ENCODE peak calls at places on chromosomes 16 and 17, in eight cellular contexts. One of them, this sample, is unnamed.

GRCh38 chr17:16986391-16986790 is 14.5 kb upstream of the TNFRSF13B start:
- DNase-seq in activated CD4-positive, alpha-beta T cell treated with anti-CD3 and anti-CD28 coated beads, Interleukin-2, amount 50 U/mL, for 1 hour: no peak
- DNase-seq in glutamatergic neuron: no peak
- DNase-seq in amniotic stem cell: no peak
- DNase-seq in stimulated activated CD4-positive, alpha-beta T cell treated with anti-CD3 and anti-CD28 coated beads, Interleukin-1b, Interleukin-23, amount 100 ng/mL, for 24 hours: no peak
- DNase-seq in hippocampal formation: no peak
- DNase-seq in NCI-H1694: no peak
- DNase-seq in aorta: no peak
- DNase-seq in this sample: no peak

GRCh38 chr17:11404877-11405276 is 163.9 kb downstream of the SHISA6 start:
- DNase-seq in glutamatergic neuron: no peak
- DNase-seq in NCI-H1694: no peak
- DNase-seq in aorta: no peak
- DNase-seq in stimulated activated CD4-positive, alpha-beta T cell treated with anti-CD3 and anti-CD28 coated beads, Interleukin-1b, Interleukin-23, amount 100 ng/mL, for 24 hours: no peak
- DNase-seq in activated CD4-positive, alpha-beta T cell treated with anti-CD3 and anti-CD28 coated beads, Interleukin-2, amount 50 U/mL, for 1 hour: no peak
- DNase-seq in hippocampal formation: no peak
- DNase-seq in amniotic stem cell: no peak
- DNase-seq in this sample: no peak

GRCh38 chr16:10828851-10829331 is 10.3 kb upstream of the TVP23A start:
- DNase-seq in aorta: peak; percentile 98
- DNase-seq in activated CD4-positive, alpha-beta T cell treated with anti-CD3 and anti-CD28 coated beads, Interleukin-2, amount 50 U/mL, for 1 hour: no peak
- DNase-seq in hippocampal formation: peak; percentile 78
- DNase-seq in stimulated activated CD4-positive, alpha-beta T cell treated with anti-CD3 and anti-CD28 coated beads, Interleukin-1b, Interleukin-23, amount 100 ng/mL, for 24 hours: no peak
- DNase-seq in glutamatergic neuron: no peak
- DNase-seq in NCI-H1694: peak; percentile 45
- DNase-seq in amniotic stem cell: peak; percentile 22
- DNase-seq in this sample: no peak

GRCh38 chr17:45935197-45935709 is 40.9 kb downstream of the MAPT start:
- DNase-seq in glutamatergic neuron: no peak
- DNase-seq in amniotic stem cell: no peak
- DNase-seq in hippocampal formation: no peak
- DNase-seq in activated CD4-positive, alpha-beta T cell treated with anti-CD3 and anti-CD28 coated beads, Interleukin-2, amount 50 U/mL, for 1 hour: no peak
- DNase-seq in NCI-H1694: no peak
- DNase-seq in stimulated activated CD4-positive, alpha-beta T cell treated with anti-CD3 and anti-CD28 coated beads, Interleukin-1b, Interleukin-23, amount 100 ng/mL, for 24 hours: no peak
- DNase-seq in aorta: no peak
- DNase-seq in this sample: no peak

GRCh38 chr17:19304209-19304608 is 58.3 kb downstream of the B9D1 start:
- DNase-seq in stimulated activated CD4-positive, alpha-beta T cell treated with anti-CD3 and anti-CD28 coated beads, Interleukin-1b, Interleukin-23, amount 100 ng/mL, for 24 hours: no peak
- DNase-seq in hippocampal formation: no peak
- DNase-seq in aorta: peak; percentile 74
- DNase-seq in NCI-H1694: no peak
- DNase-seq in glutamatergic neuron: no peak
- DNase-seq in amniotic stem cell: no peak
- DNase-seq in activated CD4-positive, alpha-beta T cell treated with anti-CD3 and anti-CD28 coated beads, Interleukin-2, amount 50 U/mL, for 1 hour: no peak
- DNase-seq in this sample: no peak

GRCh38 chr17:44921122-44921882 is 6.0 kb upstream of the GFAP start:
- DNase-seq in glutamatergic neuron: peak; percentile 48
- DNase-seq in activated CD4-positive, alpha-beta T cell treated with anti-CD3 and anti-CD28 coated beads, Interleukin-2, amount 50 U/mL, for 1 hour: no peak
- DNase-seq in amniotic stem cell: no peak
- DNase-seq in NCI-H1694: peak; percentile 55
- DNase-seq in hippocampal formation: no peak
- DNase-seq in aorta: peak; percentile 62
- DNase-seq in stimulated activated CD4-positive, alpha-beta T cell treated with anti-CD3 and anti-CD28 coated beads, Interleukin-1b, Interleukin-23, amount 100 ng/mL, for 24 hours: no peak
- DNase-seq in this sample: no peak

GRCh38 chr16:68902376-68903345 is 59.3 kb downstream of the TANGO6 start:
- DNase-seq in activated CD4-positive, alpha-beta T cell treated with anti-CD3 and anti-CD28 coated beads, Interleukin-2, amount 50 U/mL, for 1 hour: no peak
- DNase-seq in glutamatergic neuron: peak; percentile 37
- DNase-seq in amniotic stem cell: peak; percentile 21
- DNase-seq in stimulated activated CD4-positive, alpha-beta T cell treated with anti-CD3 and anti-CD28 coated beads, Interleukin-1b, Interleukin-23, amount 100 ng/mL, for 24 hours: no peak
- DNase-seq in hippocampal formation: peak; percentile 33
- DNase-seq in NCI-H1694: peak; percentile 63
- DNase-seq in aorta: no peak
- DNase-seq in this sample: no peak

GRCh38 chr17:8887834-8888703 is 20.6 kb upstream of the PIK3R6 start:
- DNase-seq in glutamatergic neuron: peak; percentile 51
- DNase-seq in stimulated activated CD4-positive, alpha-beta T cell treated with anti-CD3 and anti-CD28 coated beads, Interleukin-1b, Interleukin-23, amount 100 ng/mL, for 24 hours: no peak
- DNase-seq in aorta: peak; percentile 79
- DNase-seq in activated CD4-positive, alpha-beta T cell treated with anti-CD3 and anti-CD28 coated beads, Interleukin-2, amount 50 U/mL, for 1 hour: no peak
- DNase-seq in hippocampal formation: no peak
- DNase-seq in NCI-H1694: no peak
- DNase-seq in amniotic stem cell: no peak
- DNase-seq in this sample: no peak

GRCh38 chr17:19017804-19018599 is 13.4 kb upstream of the FAM83G start:
- DNase-seq in stimulated activated CD4-positive, alpha-beta T cell treated with anti-CD3 and anti-CD28 coated beads, Interleukin-1b, Interleukin-23, amount 100 ng/mL, for 24 hours: no peak
- DNase-seq in hippocampal formation: no peak
- DNase-seq in amniotic stem cell: no peak
- DNase-seq in aorta: peak; percentile 56
- DNase-seq in glutamatergic neuron: peak; percentile 3
- DNase-seq in NCI-H1694: no peak
- DNase-seq in activated CD4-positive, alpha-beta T cell treated with anti-CD3 and anti-CD28 coated beads, Interleukin-2, amount 50 U/mL, for 1 hour: no peak
- DNase-seq in this sample: no peak

GRCh38 chr17:18859256-18859655 is 1.3 kb downstream of the PRPSAP2 start:
- DNase-seq in activated CD4-positive, alpha-beta T cell treated with anti-CD3 and anti-CD28 coated beads, Interleukin-2, amount 50 U/mL, for 1 hour: no peak
- DNase-seq in amniotic stem cell: no peak
- DNase-seq in hippocampal formation: no peak
- DNase-seq in aorta: no peak
- DNase-seq in glutamatergic neuron: no peak
- DNase-seq in stimulated activated CD4-positive, alpha-beta T cell treated with anti-CD3 and anti-CD28 coated beads, Interleukin-1b, Interleukin-23, amount 100 ng/mL, for 24 hours: no peak
- DNase-seq in NCI-H1694: no peak
- DNase-seq in this sample: no peak

GRCh38 chr16:48608452-48608851 is 1.5 kb downstream of the N4BP1 start:
- DNase-seq in glutamatergic neuron: no peak
- DNase-seq in amniotic stem cell: no peak
- DNase-seq in hippocampal formation: no peak
- DNase-seq in NCI-H1694: no peak
- DNase-seq in stimulated activated CD4-positive, alpha-beta T cell treated with anti-CD3 and anti-CD28 coated beads, Interleukin-1b, Interleukin-23, amount 100 ng/mL, for 24 hours: no peak
- DNase-seq in aorta: no peak
- DNase-seq in activated CD4-positive, alpha-beta T cell treated with anti-CD3 and anti-CD28 coated beads, Interleukin-2, amount 50 U/mL, for 1 hour: no peak
- DNase-seq in this sample: peak; percentile 47

GRCh38 chr16:57017251-57017650 is 27.9 kb downstream of the NLRC5 start:
- DNase-seq in activated CD4-positive, alpha-beta T cell treated with anti-CD3 and anti-CD28 coated beads, Interleukin-2, amount 50 U/mL, for 1 hour: no peak
- DNase-seq in NCI-H1694: no peak
- DNase-seq in hippocampal formation: no peak
- DNase-seq in stimulated activated CD4-positive, alpha-beta T cell treated with anti-CD3 and anti-CD28 coated beads, Interleukin-1b, Interleukin-23, amount 100 ng/mL, for 24 hours: no peak
- DNase-seq in amniotic stem cell: no peak
- DNase-seq in glutamatergic neuron: no peak
- DNase-seq in aorta: no peak
- DNase-seq in this sample: no peak

GRCh38 chr17:60676758-60677307 is 818 bp upstream of the BCAS3 start:
- DNase-seq in aorta: peak; percentile 51
- DNase-seq in glutamatergic neuron: no peak
- DNase-seq in stimulated activated CD4-positive, alpha-beta T cell treated with anti-CD3 and anti-CD28 coated beads, Interleukin-1b, Interleukin-23, amount 100 ng/mL, for 24 hours: no peak
- DNase-seq in NCI-H1694: no peak
- DNase-seq in hippocampal formation: no peak
- DNase-seq in amniotic stem cell: no peak
- DNase-seq in activated CD4-positive, alpha-beta T cell treated with anti-CD3 and anti-CD28 coated beads, Interleukin-2, amount 50 U/mL, for 1 hour: no peak
- DNase-seq in this sample: no peak

GRCh38 chr17:3556905-3557767 is 476 bp downstream of the TRPV3 start:
- DNase-seq in aorta: no peak
- DNase-seq in glutamatergic neuron: no peak
- DNase-seq in amniotic stem cell: no peak
- DNase-seq in stimulated activated CD4-positive, alpha-beta T cell treated with anti-CD3 and anti-CD28 coated beads, Interleukin-1b, Interleukin-23, amount 100 ng/mL, for 24 hours: no peak
- DNase-seq in NCI-H1694: no peak
- DNase-seq in hippocampal formation: no peak
- DNase-seq in activated CD4-positive, alpha-beta T cell treated with anti-CD3 and anti-CD28 coated beads, Interleukin-2, amount 50 U/mL, for 1 hour: no peak
- DNase-seq in this sample: no peak

GRCh38 chr16:89115216-89115949 is 21.7 kb downstream of the ACSF3 start:
- DNase-seq in glutamatergic neuron: peak; percentile 13
- DNase-seq in amniotic stem cell: no peak
- DNase-seq in hippocampal formation: peak; percentile 48
- DNase-seq in activated CD4-positive, alpha-beta T cell treated with anti-CD3 and anti-CD28 coated beads, Interleukin-2, amount 50 U/mL, for 1 hour: peak; percentile 89
- DNase-seq in aorta: peak; percentile 85
- DNase-seq in NCI-H1694: no peak
- DNase-seq in stimulated activated CD4-positive, alpha-beta T cell treated with anti-CD3 and anti-CD28 coated beads, Interleukin-1b, Interleukin-23, amount 100 ng/mL, for 24 hours: peak; percentile 60
- DNase-seq in this sample: peak; percentile 76

GRCh38 chr17:27797390-27798091 is 2.8 kb downstream of the NOS2 start:
- DNase-seq in NCI-H1694: no peak
- DNase-seq in aorta: no peak
- DNase-seq in stimulated activated CD4-positive, alpha-beta T cell treated with anti-CD3 and anti-CD28 coated beads, Interleukin-1b, Interleukin-23, amount 100 ng/mL, for 24 hours: no peak
- DNase-seq in activated CD4-positive, alpha-beta T cell treated with anti-CD3 and anti-CD28 coated beads, Interleukin-2, amount 50 U/mL, for 1 hour: no peak
- DNase-seq in glutamatergic neuron: no peak
- DNase-seq in amniotic stem cell: no peak
- DNase-seq in hippocampal formation: no peak
- DNase-seq in this sample: no peak

GRCh38 chr17:4934173-4934979 is 2.3 kb downstream of the GP1BA start:
- DNase-seq in NCI-H1694: no peak
- DNase-seq in stimulated activated CD4-positive, alpha-beta T cell treated with anti-CD3 and anti-CD28 coated beads, Interleukin-1b, Interleukin-23, amount 100 ng/mL, for 24 hours: no peak
- DNase-seq in hippocampal formation: no peak
- DNase-seq in glutamatergic neuron: no peak
- DNase-seq in amniotic stem cell: no peak
- DNase-seq in aorta: no peak
- DNase-seq in activated CD4-positive, alpha-beta T cell treated with anti-CD3 and anti-CD28 coated beads, Interleukin-2, amount 50 U/mL, for 1 hour: no peak
- DNase-seq in this sample: no peak

GRCh38 chr16:27677300-27677699 is 127.4 kb downstream of the KATNIP start:
- DNase-seq in amniotic stem cell: no peak
- DNase-seq in glutamatergic neuron: no peak
- DNase-seq in stimulated activated CD4-positive, alpha-beta T cell treated with anti-CD3 and anti-CD28 coated beads, Interleukin-1b, Interleukin-23, amount 100 ng/mL, for 24 hours: no peak
- DNase-seq in aorta: no peak
- DNase-seq in NCI-H1694: no peak
- DNase-seq in activated CD4-positive, alpha-beta T cell treated with anti-CD3 and anti-CD28 coated beads, Interleukin-2, amount 50 U/mL, for 1 hour: no peak
- DNase-seq in hippocampal formation: no peak
- DNase-seq in this sample: no peak

GRCh38 chr16:6356881-6357280 is 975.8 kb upstream of the RBFOX1 start:
- DNase-seq in glutamatergic neuron: no peak
- DNase-seq in aorta: no peak
- DNase-seq in stimulated activated CD4-positive, alpha-beta T cell treated with anti-CD3 and anti-CD28 coated beads, Interleukin-1b, Interleukin-23, amount 100 ng/mL, for 24 hours: no peak
- DNase-seq in amniotic stem cell: no peak
- DNase-seq in activated CD4-positive, alpha-beta T cell treated with anti-CD3 and anti-CD28 coated beads, Interleukin-2, amount 50 U/mL, for 1 hour: no peak
- DNase-seq in NCI-H1694: no peak
- DNase-seq in hippocampal formation: no peak
- DNase-seq in this sample: no peak

GRCh38 chr17:39270923-39271322 is 45.2 kb upstream of the STAC2 start:
- DNase-seq in aorta: no peak
- DNase-seq in stimulated activated CD4-positive, alpha-beta T cell treated with anti-CD3 and anti-CD28 coated beads, Interleukin-1b, Interleukin-23, amount 100 ng/mL, for 24 hours: no peak
- DNase-seq in hippocampal formation: no peak
- DNase-seq in NCI-H1694: peak; percentile 25
- DNase-seq in activated CD4-positive, alpha-beta T cell treated with anti-CD3 and anti-CD28 coated beads, Interleukin-2, amount 50 U/mL, for 1 hour: no peak
- DNase-seq in glutamatergic neuron: no peak
- DNase-seq in amniotic stem cell: peak; percentile 57
- DNase-seq in this sample: no peak

GRCh38 chr17:8079291-8080207 is 8.0 kb downstream of the ALOX12B start:
- DNase-seq in aorta: peak; percentile 93
- DNase-seq in NCI-H1694: peak; percentile 75
- DNase-seq in activated CD4-positive, alpha-beta T cell treated with anti-CD3 and anti-CD28 coated beads, Interleukin-2, amount 50 U/mL, for 1 hour: peak; percentile 76
- DNase-seq in glutamatergic neuron: peak; percentile 84
- DNase-seq in stimulated activated CD4-positive, alpha-beta T cell treated with anti-CD3 and anti-CD28 coated beads, Interleukin-1b, Interleukin-23, amount 100 ng/mL, for 24 hours: peak; percentile 69
- DNase-seq in hippocampal formation: peak; percentile 29
- DNase-seq in amniotic stem cell: no peak
- DNase-seq in this sample: peak; percentile 81

GRCh38 chr16:79628501-79628975 is 28.0 kb upstream of the MAF start:
- DNase-seq in aorta: no peak
- DNase-seq in amniotic stem cell: no peak
- DNase-seq in stimulated activated CD4-positive, alpha-beta T cell treated with anti-CD3 and anti-CD28 coated beads, Interleukin-1b, Interleukin-23, amount 100 ng/mL, for 24 hours: peak; percentile 25
- DNase-seq in glutamatergic neuron: no peak
- DNase-seq in hippocampal formation: no peak
- DNase-seq in activated CD4-positive, alpha-beta T cell treated with anti-CD3 and anti-CD28 coated beads, Interleukin-2, amount 50 U/mL, for 1 hour: no peak
- DNase-seq in NCI-H1694: no peak
- DNase-seq in this sample: peak; percentile 26

GRCh38 chr17:280216-280615 is 72.4 kb downstream of the RPH3AL start:
- DNase-seq in hippocampal formation: no peak
- DNase-seq in NCI-H1694: no peak
- DNase-seq in glutamatergic neuron: no peak
- DNase-seq in stimulated activated CD4-positive, alpha-beta T cell treated with anti-CD3 and anti-CD28 coated beads, Interleukin-1b, Interleukin-23, amount 100 ng/mL, for 24 hours: no peak
- DNase-seq in aorta: peak; percentile 50
- DNase-seq in amniotic stem cell: no peak
- DNase-seq in activated CD4-positive, alpha-beta T cell treated with anti-CD3 and anti-CD28 coated beads, Interleukin-2, amount 50 U/mL, for 1 hour: no peak
- DNase-seq in this sample: no peak

GRCh38 chr16:67966549-67967182 is 1.8 kb downstream of the SLC12A4 start:
- DNase-seq in glutamatergic neuron: no peak
- DNase-seq in hippocampal formation: no peak
- DNase-seq in aorta: no peak
- DNase-seq in activated CD4-positive, alpha-beta T cell treated with anti-CD3 and anti-CD28 coated beads, Interleukin-2, amount 50 U/mL, for 1 hour: no peak
- DNase-seq in amniotic stem cell: no peak
- DNase-seq in stimulated activated CD4-positive, alpha-beta T cell treated with anti-CD3 and anti-CD28 coated beads, Interleukin-1b, Interleukin-23, amount 100 ng/mL, for 24 hours: no peak
- DNase-seq in NCI-H1694: no peak
- DNase-seq in this sample: no peak

GRCh38 chr17:57956311-57957119 is 1.3 kb upstream of the CUEDC1 start:
- DNase-seq in hippocampal formation: no peak
- DNase-seq in aorta: peak; percentile 41
- DNase-seq in activated CD4-positive, alpha-beta T cell treated with anti-CD3 and anti-CD28 coated beads, Interleukin-2, amount 50 U/mL, for 1 hour: peak; percentile 33
- DNase-seq in glutamatergic neuron: no peak
- DNase-seq in stimulated activated CD4-positive, alpha-beta T cell treated with anti-CD3 and anti-CD28 coated beads, Interleukin-1b, Interleukin-23, amount 100 ng/mL, for 24 hours: no peak
- DNase-seq in amniotic stem cell: no peak
- DNase-seq in NCI-H1694: no peak
- DNase-seq in this sample: peak; percentile 51

GRCh38 chr17:48642843-48643696 is 16.9 kb upstream of the HOXB9 start:
- DNase-seq in stimulated activated CD4-positive, alpha-beta T cell treated with anti-CD3 and anti-CD28 coated beads, Interleukin-1b, Interleukin-23, amount 100 ng/mL, for 24 hours: no peak
- DNase-seq in aorta: no peak
- DNase-seq in NCI-H1694: no peak
- DNase-seq in amniotic stem cell: no peak
- DNase-seq in activated CD4-positive, alpha-beta T cell treated with anti-CD3 and anti-CD28 coated beads, Interleukin-2, amount 50 U/mL, for 1 hour: no peak
- DNase-seq in glutamatergic neuron: no peak
- DNase-seq in hippocampal formation: no peak
- DNase-seq in this sample: no peak

GRCh38 chr16:49274936-49275730 is 6.5 kb downstream of the CBLN1 start:
- DNase-seq in amniotic stem cell: no peak
- DNase-seq in glutamatergic neuron: peak; percentile 59
- DNase-seq in stimulated activated CD4-positive, alpha-beta T cell treated with anti-CD3 and anti-CD28 coated beads, Interleukin-1b, Interleukin-23, amount 100 ng/mL, for 24 hours: no peak
- DNase-seq in NCI-H1694: no peak
- DNase-seq in aorta: no peak
- DNase-seq in activated CD4-positive, alpha-beta T cell treated with anti-CD3 and anti-CD28 coated beads, Interleukin-2, amount 50 U/mL, for 1 hour: no peak
- DNase-seq in hippocampal formation: no peak
- DNase-seq in this sample: no peak

This sample was measured in GM18507.